ENCODE peak calls at places on chromosomes 7 and 10, in five cellular contexts. J is stimulated activated effector memory CD8-positive, alpha-beta T cell treated with anti-CD3 and anti-CD28 coated beads, Interleukin-12 subunit alpha, Interleukin-12 subunit beta, amount 100 ng/mL, for 72 hours; D is EH; C is GM10248; V is activated T-helper 1 cell treated with anti-CD3 and anti-CD28 coated beads, Interleukin-2, amount 50 U/mL, for 16 hours. G is an unnamed sample.

GRCh38 chr10:75512534-75512933 is 81.1 kb downstream of the LRMDA start:
- DNase-seq in C (no peak), D (no peak), V (no peak), J (no peak), G (no peak)

GRCh38 chr7:37376386-37376785 is 72.3 kb downstream of the ELMO1 start:
- DNase-seq in V (no peak), J (peak), C (no peak), D (no peak), G (peak)

GRCh38 chr7:137304624-137305235 is 38.8 kb downstream of the PTN start:
- DNase-seq in V (no peak), J (no peak), C (no peak), D (peak), G (no peak)

GRCh38 chr7:15684036-15684815 is 2.3 kb downstream of the MEOX2 start:
- DNase-seq in D (no peak), C (no peak), J (no peak), V (no peak), G (no peak)

GRCh38 chr10:109887272-109887671 is 36.0 kb downstream of the XPNPEP1 start:
- DNase-seq in V (no peak), C (no peak), D (no peak), J (no peak), G (no peak)

GRCh38 chr7:55570939-55571338 is 1.4 kb downstream of the VOPP1 start:
- DNase-seq in C (no peak), V (no peak), J (no peak), D (peak), G (peak)

GRCh38 chr10:97128851-97129186 is 56.9 kb downstream of the SLIT1 start:
- DNase-seq in D (no peak), V (no peak), J (no peak), C (no peak), G (no peak)

GRCh38 chr7:36600869-36601530 is 123.3 kb downstream of the AOAH start:
- DNase-seq in V (no peak), D (peak), C (no peak), J (peak), G (peak)

GRCh38 chr7:100679927-100680588 is 6.5 kb downstream of the GNB2 start:
- DNase-seq in J (no peak), D (peak), C (no peak), V (no peak), G (no peak)

GRCh38 chr7:196283-196682 is 3.9 kb downstream of the FAM20C start:
- DNase-seq in C (no peak), V (no peak), J (no peak), D (no peak), G (no peak)

GRCh38 chr7:90973146-90973545 is 291.1 kb upstream of the FZD1 start:
- DNase-seq in D (peak), C (no peak), J (no peak), V (no peak), G (peak)

GRCh38 chr10:44030132-44030531 is 354.8 kb downstream of the CXCL12 start:
- DNase-seq in C (peak), J (no peak), V (no peak), D (no peak), G (peak)

GRCh38 chr7:144908943-144909556 is 73.2 kb upstream of the TPK1 start:
- DNase-seq in V (no peak), C (no peak), J (no peak), D (no peak), G (no peak)

GRCh38 chr10:13518076-13518692 is 10.6 kb downstream of the BEND7 start:
- DNase-seq in V (no peak), C (peak), D (peak), J (no peak), G (no peak)

GRCh38 chr10:122347162-122347561 is 27.3 kb upstream of the PLEKHA1 start:
- DNase-seq in D (no peak), C (no peak), J (no peak), V (no peak), G (no peak)

GRCh38 chr10:65142641-65143435 is 1621.6 kb downstream of the REEP3 start:
- DNase-seq in D (no peak), J (no peak), V (no peak), C (no peak), G (no peak)

GRCh38 chr10:27535312-27535711 is 31.2 kb downstream of the RAB18 start:
- DNase-seq in J (no peak), C (no peak), D (no peak), V (no peak), G (no peak)

GRCh38 chr10:12196531-12197211 is 683 bp downstream of the CDC123 start:
- DNase-seq in C (no peak), D (no peak), J (no peak), V (no peak), G (no peak)

GRCh38 chr7:133860628-133861135 is 266.5 kb upstream of the LRGUK start:
- DNase-seq in C (no peak), V (no peak), D (no peak), J (no peak), G (no peak)

GRCh38 chr10:43254881-43255643 is 11.8 kb downstream of the RASGEF1A start:
- DNase-seq in D (no peak), V (no peak), C (no peak), J (no peak), G (no peak)

GRCh38 chr10:43973801-43974200 is 325.1 kb upstream of the ZNF32 start:
- DNase-seq in C (no peak), V (no peak), D (no peak), J (peak), G (no peak)

GRCh38 chr7:4159761-4160554 is 522.1 kb upstream of the FOXK1 start:
- DNase-seq in C (no peak), D (no peak), J (no peak), V (no peak), G (peak)

GRCh38 chr10:98225000-98225399 is 43.0 kb downstream of the LOXL4 start:
- DNase-seq in D (peak), C (no peak), V (no peak), J (no peak), G (no peak)

GRCh38 chr10:60208676-60209269 is 180.9 kb downstream of the ANK3 start:
- DNase-seq in V (no peak), C (no peak), D (peak), J (no peak), G (peak)

GRCh38 chr7:2921748-2922147 is 77.6 kb upstream of the GNA12 start:
- DNase-seq in C (no peak), J (no peak), D (no peak), V (no peak), G (peak)

GRCh38 chr7:152313879-152314604 is 121.8 kb downstream of the KMT2C start:
- DNase-seq in C (no peak), J (no peak), V (no peak), D (peak), G (peak)

GRCh38 chr7:112414855-112415490 is 35.3 kb upstream of the IFRD1 start:
- DNase-seq in V (no peak), J (no peak), D (peak), C (peak), G (peak)

GRCh38 chr7:155356323-155357105 is 58.8 kb downstream of the INSIG1 start:
- DNase-seq in V (no peak), J (no peak), C (no peak), D (peak), G (peak)

GRCh38 chr10:110978204-110978603 is 58.8 kb downstream of the SHOC2 start:
- DNase-seq in V (no peak), D (peak), J (no peak), C (no peak), G (no peak)

G was measured in ELR.